ENCODE peak calls at places on chromosomes 16 and 17, in seven cellular contexts. One of them, this sample, is unnamed.

GRCh38 chr16:2388875-2389433 is 40.3 kb upstream of the CCNF start:
- DNase-seq in suprapubic skin: no peak
- DNase-seq in GM12878: no peak
- DNase-seq in GM23338: no peak
- DNase-seq in stomach: peak; percentile 84
- DNase-seq in SK-N-SH: no peak
- DNase-seq in HCT116: no peak
- DNase-seq in this sample: no peak

GRCh38 chr17:10177921-10178788 is 20.3 kb downstream of the GAS7 start:
- DNase-seq in stomach: no peak
- DNase-seq in SK-N-SH: no peak
- DNase-seq in suprapubic skin: no peak
- DNase-seq in GM12878: no peak
- DNase-seq in HCT116: no peak
- DNase-seq in GM23338: peak; percentile 88
- DNase-seq in this sample: no peak

GRCh38 chr17:19753661-19754463 is 5.8 kb upstream of the ALDH3A1 start:
- DNase-seq in stomach: peak; percentile 82
- DNase-seq in SK-N-SH: no peak
- DNase-seq in HCT116: peak; percentile 54
- DNase-seq in GM12878: no peak
- DNase-seq in GM23338: peak; percentile 33
- DNase-seq in suprapubic skin: no peak
- DNase-seq in this sample: peak; percentile 44

GRCh38 chr17:68353121-68353521 is 61.8 kb downstream of the ARSG start:
- DNase-seq in HCT116: no peak
- DNase-seq in stomach: no peak
- DNase-seq in SK-N-SH: no peak
- DNase-seq in GM12878: no peak
- DNase-seq in GM23338: no peak
- DNase-seq in suprapubic skin: no peak
- DNase-seq in this sample: no peak

GRCh38 chr17:80737106-80738019 is 192.7 kb downstream of the RPTOR start:
- DNase-seq in stomach: no peak
- DNase-seq in HCT116: no peak
- DNase-seq in SK-N-SH: no peak
- DNase-seq in GM23338: peak; percentile 29
- DNase-seq in suprapubic skin: no peak
- DNase-seq in GM12878: peak; percentile 81
- DNase-seq in this sample: peak; percentile 88

GRCh38 chr17:12047977-12048376 is 27.3 kb downstream of the MAP2K4 start:
- DNase-seq in SK-N-SH: no peak
- DNase-seq in HCT116: no peak
- DNase-seq in GM23338: no peak
- DNase-seq in stomach: no peak
- DNase-seq in suprapubic skin: no peak
- DNase-seq in GM12878: no peak
- DNase-seq in this sample: no peak

GRCh38 chr17:81710514-81711308 is 1.4 kb upstream of the SLC25A10 start:
- DNase-seq in GM23338: no peak
- DNase-seq in HCT116: no peak
- DNase-seq in stomach: no peak
- DNase-seq in SK-N-SH: no peak
- DNase-seq in GM12878: no peak
- DNase-seq in suprapubic skin: no peak
- DNase-seq in this sample: peak; percentile 81

GRCh38 chr16:67843343-67843765 is 1.2 kb downstream of the THAP11 start:
- DNase-seq in suprapubic skin: no peak
- DNase-seq in stomach: no peak
- DNase-seq in GM12878: no peak
- DNase-seq in GM23338: no peak
- DNase-seq in HCT116: no peak
- DNase-seq in SK-N-SH: no peak
- DNase-seq in this sample: no peak

GRCh38 chr17:61412860-61413653 is 13.4 kb downstream of the TBX2 start:
- DNase-seq in GM12878: no peak
- DNase-seq in HCT116: no peak
- DNase-seq in SK-N-SH: peak; percentile 80
- DNase-seq in GM23338: peak; percentile 64
- DNase-seq in suprapubic skin: peak; percentile 78
- DNase-seq in stomach: no peak
- DNase-seq in this sample: no peak

GRCh38 chr17:40015005-40015997 is at the start of gene CSF3:
- DNase-seq in suprapubic skin: no peak
- DNase-seq in GM12878: no peak
- DNase-seq in GM23338: no peak
- DNase-seq in stomach: peak; percentile 43
- DNase-seq in SK-N-SH: peak; percentile 19
- DNase-seq in HCT116: no peak
- DNase-seq in this sample: no peak

GRCh38 chr17:58267347-58268324 is 13.1 kb downstream of the MPO start:
- DNase-seq in SK-N-SH: no peak
- DNase-seq in GM23338: no peak
- DNase-seq in stomach: no peak
- DNase-seq in suprapubic skin: no peak
- DNase-seq in HCT116: no peak
- DNase-seq in GM12878: no peak
- DNase-seq in this sample: peak; percentile 58

GRCh38 chr16:30748634-30749445 is 615 bp downstream of the PHKG2 start:
- DNase-seq in GM23338: peak; percentile 75
- DNase-seq in HCT116: no peak
- DNase-seq in GM12878: no peak
- DNase-seq in suprapubic skin: no peak
- DNase-seq in stomach: no peak
- DNase-seq in SK-N-SH: peak; percentile 80
- DNase-seq in this sample: peak; percentile 89

GRCh38 chr17:59093702-59094231 is 12.9 kb downstream of the TRIM37 start:
- DNase-seq in GM23338: no peak
- DNase-seq in HCT116: no peak
- DNase-seq in GM12878: no peak
- DNase-seq in SK-N-SH: no peak
- DNase-seq in suprapubic skin: no peak
- DNase-seq in stomach: no peak
- DNase-seq in this sample: no peak

GRCh38 chr16:49641250-49641649 is 214.7 kb downstream of the ZNF423 start:
- DNase-seq in HCT116: no peak
- DNase-seq in stomach: no peak
- DNase-seq in GM12878: peak; percentile 5
- DNase-seq in GM23338: no peak
- DNase-seq in SK-N-SH: no peak
- DNase-seq in suprapubic skin: no peak
- DNase-seq in this sample: peak; percentile 33

GRCh38 chr17:16282522-16282921 is 65.5 kb downstream of the PIGL start:
- DNase-seq in suprapubic skin: no peak
- DNase-seq in HCT116: peak; percentile 66
- DNase-seq in GM23338: no peak
- DNase-seq in stomach: no peak
- DNase-seq in GM12878: no peak
- DNase-seq in SK-N-SH: no peak
- DNase-seq in this sample: no peak

GRCh38 chr16:57262841-57263584 is 18.0 kb downstream of the ARL2BP start:
- DNase-seq in GM23338: no peak
- DNase-seq in HCT116: no peak
- DNase-seq in SK-N-SH: peak; percentile 51
- DNase-seq in stomach: peak; percentile 59
- DNase-seq in suprapubic skin: peak; percentile 73
- DNase-seq in GM12878: no peak
- DNase-seq in this sample: peak; percentile 64

GRCh38 chr16:66899310-66899944 is 19.1 kb downstream of the PDP2 start:
- DNase-seq in suprapubic skin: no peak
- DNase-seq in HCT116: no peak
- DNase-seq in SK-N-SH: peak; percentile 18
- DNase-seq in GM23338: no peak
- DNase-seq in GM12878: no peak
- DNase-seq in stomach: no peak
- DNase-seq in this sample: no peak

GRCh38 chr17:27315322-27315721 is 21.4 kb downstream of the WSB1 start:
- DNase-seq in GM23338: no peak
- DNase-seq in HCT116: no peak
- DNase-seq in suprapubic skin: no peak
- DNase-seq in SK-N-SH: no peak
- DNase-seq in GM12878: no peak
- DNase-seq in stomach: peak; percentile 67
- DNase-seq in this sample: no peak

GRCh38 chr17:50281739-50282401 is 7.6 kb downstream of the TMEM92 start:
- DNase-seq in stomach: no peak
- DNase-seq in GM23338: no peak
- DNase-seq in HCT116: no peak
- DNase-seq in SK-N-SH: no peak
- DNase-seq in suprapubic skin: no peak
- DNase-seq in GM12878: no peak
- DNase-seq in this sample: no peak

GRCh38 chr17:21061971-21062526 is 19.2 kb upstream of the USP22 start:
- DNase-seq in HCT116: no peak
- DNase-seq in GM12878: peak; percentile 55
- DNase-seq in SK-N-SH: no peak
- DNase-seq in stomach: no peak
- DNase-seq in GM23338: no peak
- DNase-seq in suprapubic skin: no peak
- DNase-seq in this sample: no peak

GRCh38 chr17:19237389-19238166 is 412 bp downstream of the EPN2 start:
- DNase-seq in GM12878: no peak
- DNase-seq in GM23338: peak; percentile 85
- DNase-seq in suprapubic skin: peak; percentile 79
- DNase-seq in SK-N-SH: peak; percentile 78
- DNase-seq in HCT116: no peak
- DNase-seq in stomach: peak; percentile 37
- DNase-seq in this sample: peak; percentile 87

GRCh38 chr17:73641779-73642580 is 2.3 kb downstream of the SDK2 start:
- DNase-seq in SK-N-SH: peak; percentile 51
- DNase-seq in GM23338: no peak
- DNase-seq in GM12878: no peak
- DNase-seq in suprapubic skin: peak; percentile 60
- DNase-seq in HCT116: no peak
- DNase-seq in stomach: peak; percentile 17
- DNase-seq in this sample: no peak

GRCh38 chr16:13883881-13884280 is 36.1 kb upstream of the ERCC4 start:
- DNase-seq in stomach: no peak
- DNase-seq in SK-N-SH: no peak
- DNase-seq in GM12878: no peak
- DNase-seq in GM23338: no peak
- DNase-seq in HCT116: no peak
- DNase-seq in suprapubic skin: no peak
- DNase-seq in this sample: no peak

GRCh38 chr16:13885700-13886099 is 34.3 kb upstream of the ERCC4 start:
- DNase-seq in GM12878: no peak
- DNase-seq in stomach: no peak
- DNase-seq in SK-N-SH: no peak
- DNase-seq in GM23338: no peak
- DNase-seq in suprapubic skin: no peak
- DNase-seq in HCT116: no peak
- DNase-seq in this sample: no peak

DNA sequence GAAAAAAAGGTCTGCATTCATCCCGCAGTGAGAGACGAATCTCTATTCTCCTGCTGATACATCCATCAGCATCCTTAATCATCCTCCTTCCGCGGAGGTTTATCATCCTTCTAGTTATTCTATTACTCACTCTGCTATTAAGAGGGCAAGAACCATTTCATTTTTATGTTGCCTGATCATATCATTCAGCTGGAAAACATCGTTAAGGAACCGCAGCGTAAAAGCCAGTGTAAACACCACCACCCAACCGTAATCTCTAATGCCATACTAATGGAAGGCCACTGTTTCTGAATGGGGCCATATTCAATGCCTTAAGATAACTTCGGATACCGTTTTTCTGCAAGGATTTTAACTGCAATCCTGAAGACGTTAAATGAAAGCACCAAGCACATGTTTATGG is 36.7 kb upstream of the ERCC4 start:
- DNase-seq in HCT116: no peak
- DNase-seq in suprapubic skin: no peak
- DNase-seq in GM12878: no peak
- DNase-seq in GM23338: no peak
- DNase-seq in SK-N-SH: no peak
- DNase-seq in stomach: no peak
- DNase-seq in this sample: no peak
- TF ChIP-seq POLR2AphosphoS5 in HCT116: no peak
- TF ChIP-seq POLR2AphosphoS5 in suprapubic skin: no peak
- TF ChIP-seq POLR2AphosphoS5 in GM12878: no peak
- TF ChIP-seq POLR2AphosphoS5 in GM23338: no peak
- TF ChIP-seq POLR2AphosphoS5 in SK-N-SH: no peak
- TF ChIP-seq POLR2AphosphoS5 in stomach: no peak
- TF ChIP-seq POLR2AphosphoS5 in this sample: no peak

DNA sequence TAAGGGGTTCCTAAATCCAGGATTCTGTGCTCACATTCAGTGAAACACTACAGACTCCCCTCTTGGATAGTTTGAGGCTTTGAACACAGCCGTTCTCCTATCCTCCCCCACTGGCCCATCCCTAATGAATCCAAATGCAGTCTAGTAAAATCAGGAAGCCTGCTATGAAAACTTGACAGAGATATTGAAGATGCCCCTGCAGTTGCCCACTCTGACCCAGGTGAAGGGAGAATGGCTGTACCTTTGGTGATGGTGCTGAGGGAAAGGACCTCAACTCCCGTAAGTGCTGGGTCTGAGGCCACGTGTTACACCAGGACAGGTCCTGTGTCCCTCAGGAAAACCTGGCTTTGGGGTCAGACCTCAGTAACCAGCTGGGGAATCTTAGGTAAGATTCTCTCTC is 54.4 kb downstream of the SF3B3 start:
- DNase-seq in GM23338: no peak
- DNase-seq in suprapubic skin: peak; percentile 34
- DNase-seq in HCT116: no peak
- DNase-seq in stomach: no peak
- DNase-seq in GM12878: no peak
- DNase-seq in SK-N-SH: no peak
- DNase-seq in this sample: no peak
- TF ChIP-seq CTCF in GM23338: no peak
- TF ChIP-seq CTCF in suprapubic skin: no peak
- TF ChIP-seq CTCF in HCT116: no peak
- TF ChIP-seq CTCF in stomach: no peak
- TF ChIP-seq CTCF in GM12878: no peak
- TF ChIP-seq CTCF in SK-N-SH: no peak
- TF ChIP-seq CTCF in this sample: no peak

GRCh38 chr17:34366529-34367107 is 3.6 kb upstream of the CCL1 start:
- DNase-seq in GM23338: no peak
- DNase-seq in stomach: no peak
- DNase-seq in HCT116: no peak
- DNase-seq in SK-N-SH: no peak
- DNase-seq in suprapubic skin: no peak
- DNase-seq in GM12878: no peak
- DNase-seq in this sample: no peak
- H3K27ac ChIP-seq in GM23338: no peak overlapping the region
- H3K27ac ChIP-seq in stomach: no peak overlapping the region
- H3K27ac ChIP-seq in HCT116: no peak overlapping the region
- H3K27ac ChIP-seq in SK-N-SH: no peak overlapping the region
- H3K27ac ChIP-seq in suprapubic skin: no peak overlapping the region
- H3K27ac ChIP-seq in GM12878: no peak overlapping the region
- H3K27ac ChIP-seq in this sample: peak overlapping the region; percentile 39

DNA sequence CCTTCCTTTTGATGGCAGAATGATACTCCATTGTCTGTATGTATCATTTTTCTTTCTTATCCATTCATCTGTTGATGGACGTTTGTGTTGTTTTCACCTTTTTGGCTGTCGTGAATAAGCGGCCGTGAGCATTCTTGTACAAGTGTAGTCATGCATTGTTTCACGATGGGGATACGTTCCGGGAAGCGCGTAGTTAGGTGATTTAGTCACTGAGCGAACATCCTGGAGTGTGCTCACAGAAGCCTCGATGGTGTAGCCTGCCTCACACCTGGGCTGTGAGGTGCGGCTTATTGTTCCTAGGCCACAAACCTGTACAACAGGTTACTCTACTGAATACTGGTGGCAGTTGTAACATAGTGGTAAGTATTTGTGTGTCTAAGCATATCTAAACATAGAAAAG is 136.5 kb downstream of the CMIP start:
- DNase-seq in HCT116: no peak
- DNase-seq in stomach: peak; percentile 77
- DNase-seq in suprapubic skin: no peak
- DNase-seq in SK-N-SH: no peak
- DNase-seq in GM23338: no peak
- DNase-seq in GM12878: no peak
- DNase-seq in this sample: no peak
- TF ChIP-seq POLR2AphosphoS5 in HCT116: no peak
- TF ChIP-seq POLR2AphosphoS5 in stomach: no peak
- TF ChIP-seq POLR2AphosphoS5 in suprapubic skin: peak; percentile 68
- TF ChIP-seq POLR2AphosphoS5 in SK-N-SH: no peak
- TF ChIP-seq POLR2AphosphoS5 in GM23338: no peak
- TF ChIP-seq POLR2AphosphoS5 in GM12878: no peak
- TF ChIP-seq POLR2AphosphoS5 in this sample: no peak

This sample was measured in spleen.